ENCODE peak calls at places on chromosomes 11 and 22, in four cellular contexts. U is SK-N-SH, C is K562, Z is GM12878. E is an unnamed sample.

GRCh38 chr11:60919320-60919719 is 4.9 kb upstream of the TMEM132A start:
- DNase-seq in U (no peak), C (no peak), Z (no peak), E (no peak)

GRCh38 chr11:134564472-134565200 is 152.6 kb upstream of the B3GAT1 start:
- DNase-seq in U (no peak), C (no peak), Z (no peak), E (no peak)

GRCh38 chr11:106520146-106520912 is 442.9 kb downstream of the AASDHPPT start:
- DNase-seq in U (no peak), C (no peak), Z (no peak), E (no peak)

GRCh38 chr11:28730336-28730735 is 622.1 kb downstream of the METTL15 start:
- DNase-seq in U (no peak), C (no peak), Z (no peak), E (no peak)

GRCh38 chr11:79045018-79045787 is 395.6 kb downstream of the TENM4 start:
- DNase-seq in U (peak), C (no peak), Z (no peak), E (no peak)

GRCh38 chr11:69183613-69184012 is 27.9 kb downstream of the SMIM38 start:
- DNase-seq in U (no peak), C (no peak), Z (peak), E (no peak)

GRCh38 chr11:19713221-19714092 is 820 bp downstream of the NAV2 start:
- DNase-seq in U (peak), C (no peak), Z (no peak), E (peak)

GRCh38 chr11:109859325-109859724 is 233.9 kb upstream of the ZC3H12C start:
- DNase-seq in U (no peak), C (peak), Z (no peak), E (no peak)

GRCh38 chr22:40178417-40179409 is 988 bp downstream of the TNRC6B start:
- DNase-seq in U (peak), C (peak), Z (no peak), E (no peak)

GRCh38 chr11:64863381-64864060 is 14.9 kb downstream of the EHD1 start:
- DNase-seq in U (no peak), C (no peak), Z (no peak), E (no peak)

GRCh38 chr22:45064313-45065268 is 54.8 kb upstream of the PHF21B start:
- DNase-seq in U (no peak), C (peak), Z (peak), E (no peak)

GRCh38 chr22:37676691-37677627 is 1.5 kb downstream of the LGALS1 start:
- DNase-seq in U (peak), C (peak), Z (no peak), E (peak)

GRCh38 chr11:93921695-93922468 is 71.5 kb upstream of the VSTM5 start:
- DNase-seq in U (peak), C (peak), Z (peak), E (peak)

GRCh38 chr11:72643547-72643946 is 30.7 kb downstream of the PDE2A start:
- DNase-seq in U (no peak), C (no peak), Z (no peak), E (no peak)

GRCh38 chr11:87445002-87445401 is 407.3 kb downstream of the TMEM135 start:
- DNase-seq in U (no peak), C (no peak), Z (no peak), E (no peak)

GRCh38 chr11:227824-228223 is 8.3 kb downstream of the SIRT3 start:
- DNase-seq in U (no peak), C (no peak), Z (no peak), E (no peak)

GRCh38 chr11:19598876-19599275 is 113.8 kb upstream of the NAV2 start:
- DNase-seq in U (no peak), C (no peak), Z (no peak), E (no peak)

GRCh38 chr22:24803064-24803542 is 2.9 kb upstream of the SGSM1 start:
- DNase-seq in U (peak), C (peak), Z (no peak), E (peak)

GRCh38 chr11:114440121-114440860 is 1.0 kb downstream of the REXO2 start:
- DNase-seq in U (peak), C (no peak), Z (no peak), E (no peak)

GRCh38 chr22:39070186-39070585 is 6.9 kb upstream of the APOBEC3G start:
- DNase-seq in U (no peak), C (no peak), Z (no peak), E (no peak)

GRCh38 chr11:79348976-79349682 is 91.7 kb downstream of the TENM4 start:
- DNase-seq in U (no peak), C (no peak), Z (no peak), E (no peak)

GRCh38 chr11:8082391-8083087 is 1.5 kb downstream of the TUB start:
- DNase-seq in U (peak), C (no peak), Z (no peak), E (peak)

GRCh38 chr11:10622957-10623787 is 54.7 kb upstream of the LYVE1 start:
- DNase-seq in U (no peak), C (peak), Z (no peak), E (no peak)

GRCh38 chr22:46480396-46480795 is 57.0 kb downstream of the CELSR1 start:
- DNase-seq in U (no peak), C (no peak), Z (no peak), E (no peak)

GRCh38 chr11:19558189-19558986 is 154.2 kb upstream of the NAV2 start:
- DNase-seq in U (no peak), C (no peak), Z (no peak), E (no peak)

GRCh38 chr11:116167706-116168458 is 604.9 kb downstream of the BUD13 start:
- DNase-seq in U (no peak), C (no peak), Z (no peak), E (no peak)

GRCh38 chr11:126578426-126578825 is 222.9 kb downstream of the ST3GAL4 start:
- DNase-seq in U (no peak), C (no peak), Z (no peak), E (no peak)

GRCh38 chr11:102139081-102139498 is 28.8 kb downstream of the YAP1 start:
- DNase-seq in U (no peak), C (no peak), Z (no peak), E (no peak)

GRCh38 chr11:95888852-95889251 is 35.1 kb downstream of the MTMR2 start:
- DNase-seq in U (no peak), C (no peak), Z (no peak), E (no peak)

GRCh38 chr11:112346586-112346985 is 85.9 kb upstream of the PLET1 start:
- DNase-seq in U (no peak), C (no peak), Z (no peak), E (no peak)

GRCh38 chr11:2071748-2072385 is 67.3 kb downstream of the IGF2 start:
- DNase-seq in U (no peak), C (no peak), Z (no peak), E (no peak)

GRCh38 chr11:2074266-2074825 is 64.8 kb downstream of the IGF2 start:
- DNase-seq in U (no peak), C (peak), Z (no peak), E (peak)

GRCh38 chr11:2077061-2077802 is 62.0 kb downstream of the IGF2 start:
- DNase-seq in U (no peak), C (no peak), Z (no peak), E (no peak)

GRCh38 chr11:2076441-2076840 is 62.7 kb downstream of the IGF2 start:
- DNase-seq in U (no peak), C (no peak), Z (no peak), E (no peak)

GRCh38 chr11:2072551-2073261 is 66.5 kb downstream of the IGF2 start:
- DNase-seq in U (no peak), C (peak), Z (no peak), E (no peak)
- TF ChIP-seq USF1 in U (no peak), C (no peak), Z (no peak), E (no peak)

DNA sequence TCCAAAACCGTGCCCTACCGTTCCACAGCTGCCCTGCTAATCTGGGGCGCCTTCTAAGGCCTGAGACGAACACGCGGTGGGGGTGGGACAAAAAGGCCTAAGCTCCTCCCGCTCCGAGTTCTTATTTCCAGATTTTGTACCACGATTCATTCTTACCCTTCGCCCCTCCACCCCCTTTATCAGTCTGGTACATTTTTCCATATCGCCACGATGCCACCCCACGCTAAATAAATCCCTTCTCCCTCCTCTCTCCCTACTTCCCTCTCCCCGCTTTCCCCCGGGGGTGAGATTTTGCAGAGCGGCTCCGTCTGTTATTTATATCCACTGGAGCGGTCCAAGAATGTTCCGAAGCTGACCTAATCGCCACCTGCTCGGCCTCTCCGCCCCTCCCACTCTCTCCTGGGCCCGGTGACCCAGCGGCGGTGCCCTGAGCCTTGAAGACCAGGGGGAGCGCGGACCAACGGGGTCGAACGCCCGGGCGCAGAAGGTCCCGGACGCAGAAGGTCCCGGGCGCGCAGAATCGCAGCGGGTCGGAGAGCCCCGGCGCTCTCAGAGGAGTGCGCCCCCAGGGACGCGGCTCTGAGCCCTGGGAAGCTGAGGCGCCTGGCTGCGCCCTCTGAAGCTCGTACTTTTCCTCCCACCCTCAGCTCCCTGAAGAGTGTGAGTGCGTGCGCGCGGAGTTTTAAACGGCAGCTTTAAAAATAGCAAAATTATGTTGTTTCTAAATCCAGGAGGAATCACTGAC is 875 bp upstream of the PACSIN3 start:
- DNase-seq in U (peak), C (peak), Z (no peak), E (peak)
- TF ChIP-seq USF1 in U (no peak), C (no peak), Z (no peak), E (no peak)

GRCh38 chr11:45554230-45554967 is 111.0 kb downstream of the CHST1 start:
- DNase-seq in U (no peak), C (no peak), Z (no peak), E (no peak)

GRCh38 chr11:45553401-45553936 is 112.0 kb downstream of the CHST1 start:
- DNase-seq in U (no peak), C (no peak), Z (no peak), E (no peak)

GRCh38 chr11:45560935-45561330 is 104.5 kb downstream of the CHST1 start:
- DNase-seq in U (peak), C (no peak), Z (no peak), E (no peak)

GRCh38 chr11:45560153-45560934 is 105.1 kb downstream of the CHST1 start:
- DNase-seq in U (peak), C (no peak), Z (no peak), E (no peak)

DNA sequence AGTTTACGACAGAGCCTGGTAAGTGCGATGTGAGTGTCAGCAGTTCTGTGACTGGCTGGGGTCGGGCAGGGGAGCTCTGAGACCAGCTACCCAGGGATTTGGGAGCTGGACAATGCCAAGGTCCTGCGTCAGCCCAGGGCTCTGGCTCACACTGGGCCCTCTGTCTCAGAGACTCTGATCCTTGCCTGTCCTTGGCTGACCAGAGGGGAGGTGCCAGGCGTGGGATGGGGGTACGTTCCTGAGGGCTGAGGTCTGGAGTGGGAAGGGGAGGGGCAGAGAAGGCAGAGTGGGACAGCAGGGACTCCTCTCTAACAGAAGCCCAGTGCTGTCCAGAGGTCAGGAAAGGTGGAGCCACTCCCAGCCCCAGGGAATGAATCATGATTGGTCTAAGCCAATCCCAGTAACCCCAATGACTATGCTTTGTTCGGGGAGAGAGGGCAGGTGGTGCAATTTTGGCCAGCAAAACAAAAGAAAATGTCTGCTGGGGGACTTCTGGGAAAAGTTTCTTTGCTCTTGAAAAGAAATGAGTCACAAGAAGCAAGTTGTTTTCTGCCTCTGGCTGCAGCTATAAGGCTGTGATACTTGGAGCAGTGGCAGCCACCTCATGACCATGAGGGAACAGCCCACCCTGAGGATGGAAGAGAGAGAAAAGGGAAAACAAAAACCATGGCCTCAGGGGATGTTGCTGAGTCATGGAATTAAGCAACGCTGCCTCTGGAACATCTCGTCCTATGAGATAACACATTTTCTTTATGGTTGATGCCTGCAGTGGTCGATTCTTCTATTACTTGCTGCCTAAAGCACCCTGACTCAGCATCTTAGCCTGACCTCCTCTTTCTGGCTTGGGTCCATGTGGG is 108.3 kb downstream of the CHST1 start:
- DNase-seq in U (no peak), C (peak), Z (no peak), E (no peak)
- TF ChIP-seq USF1 in U (no peak), C (no peak), Z (no peak), E (no peak)

GRCh38 chr22:30717331-30717921 is 22.8 kb downstream of the OSBP2 start:
- DNase-seq in U (no peak), C (no peak), Z (no peak), E (no peak)

GRCh38 chr22:30720263-30720837 is 25.7 kb downstream of the OSBP2 start:
- DNase-seq in U (no peak), C (peak), Z (no peak), E (no peak)

GRCh38 chr22:30718938-30719337 is 24.3 kb downstream of the OSBP2 start:
- DNase-seq in U (no peak), C (no peak), Z (no peak), E (no peak)

GRCh38 chr22:30717952-30718351 is 23.3 kb downstream of the OSBP2 start:
- DNase-seq in U (no peak), C (no peak), Z (no peak), E (no peak)

GRCh38 chr22:30718491-30718890 is 23.8 kb downstream of the OSBP2 start:
- DNase-seq in U (peak), C (no peak), Z (no peak), E (no peak)
- TF ChIP-seq USF1 in U (no peak), C (no peak), Z (no peak), E (no peak)

DNA sequence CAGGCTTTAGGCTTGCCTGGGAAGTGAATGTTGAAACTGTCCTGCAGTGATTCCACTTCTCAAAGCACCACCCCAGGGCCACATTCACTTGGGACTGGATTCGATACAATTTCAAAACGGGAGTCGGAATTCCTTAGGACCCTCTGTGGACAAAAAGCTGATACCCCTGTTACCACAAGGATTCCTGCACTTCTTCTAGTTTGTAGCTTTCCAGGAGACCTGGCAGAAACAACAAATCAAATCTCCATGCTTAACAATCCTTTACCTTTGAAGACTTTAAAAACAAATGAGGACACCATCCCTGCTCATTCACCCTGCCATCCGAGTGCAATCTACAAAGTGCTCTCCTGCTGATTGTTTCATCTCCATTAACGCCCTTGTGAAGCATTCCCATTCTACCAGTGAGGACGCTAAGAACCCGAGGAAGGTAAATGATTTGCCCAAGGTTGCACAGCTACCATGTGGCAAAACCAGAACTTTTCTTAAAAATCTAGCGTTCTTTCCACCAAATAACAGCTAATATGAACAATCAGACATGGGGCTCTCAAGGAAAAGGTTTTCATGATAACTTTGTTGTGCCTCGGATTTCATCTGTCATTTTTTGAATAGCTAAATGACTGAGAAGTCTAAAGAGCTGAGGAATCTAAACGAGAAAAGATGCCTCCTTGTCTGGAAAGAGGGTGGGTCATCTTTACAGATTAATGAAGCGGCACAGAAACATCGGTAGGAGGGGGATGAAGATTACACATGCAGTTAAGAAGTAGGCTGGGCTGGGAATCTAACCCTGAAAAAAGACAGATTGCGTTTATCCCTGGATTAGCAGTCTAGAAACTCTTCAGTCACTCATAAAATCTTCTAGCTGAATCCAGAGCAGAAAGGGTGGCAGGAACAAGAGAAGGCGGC is 722 bp upstream of the MPZL2 start:
- DNase-seq in U (no peak), C (no peak), Z (no peak), E (no peak)
- TF ChIP-seq USF1 in U (no peak), C (no peak), Z (no peak), E (no peak)

DNA sequence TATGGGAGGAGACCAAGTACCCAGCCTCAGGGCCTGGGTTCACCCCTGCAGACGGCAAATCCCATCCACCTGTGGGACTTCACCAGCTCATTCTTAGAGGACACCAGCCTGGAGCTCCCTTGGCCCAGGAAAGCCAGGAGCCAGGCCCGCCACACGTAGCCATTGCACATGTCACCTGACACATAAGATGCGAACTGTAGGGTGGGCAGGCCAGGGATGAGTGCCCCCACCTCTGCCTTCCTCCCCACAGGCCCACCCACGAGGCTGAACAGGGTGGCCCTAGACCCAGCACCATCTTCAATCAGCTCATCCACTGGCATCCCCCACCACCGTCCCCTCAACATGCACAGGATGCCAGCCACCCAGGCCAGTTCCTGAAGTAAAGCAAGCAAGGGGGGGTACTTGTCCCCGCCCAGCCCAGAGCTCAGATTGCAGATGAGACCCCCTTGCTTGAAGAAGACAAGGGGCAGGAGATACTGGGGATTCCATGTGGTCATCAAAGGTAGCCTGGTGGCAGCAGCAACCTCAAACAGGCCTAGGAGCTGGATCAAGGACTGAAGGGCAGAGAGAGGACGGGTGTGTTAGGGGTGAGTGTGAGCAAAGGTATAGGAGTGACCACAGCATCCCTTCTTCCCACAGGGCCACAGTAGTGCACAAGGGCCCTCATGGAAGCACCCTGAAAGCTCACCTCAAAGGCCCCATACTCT is 45.6 kb downstream of the IGLL5 start:
- DNase-seq in U (no peak), C (no peak), Z (no peak), E (no peak)
- TF ChIP-seq USF1 in U (no peak), C (no peak), Z (no peak), E (no peak)

DNA sequence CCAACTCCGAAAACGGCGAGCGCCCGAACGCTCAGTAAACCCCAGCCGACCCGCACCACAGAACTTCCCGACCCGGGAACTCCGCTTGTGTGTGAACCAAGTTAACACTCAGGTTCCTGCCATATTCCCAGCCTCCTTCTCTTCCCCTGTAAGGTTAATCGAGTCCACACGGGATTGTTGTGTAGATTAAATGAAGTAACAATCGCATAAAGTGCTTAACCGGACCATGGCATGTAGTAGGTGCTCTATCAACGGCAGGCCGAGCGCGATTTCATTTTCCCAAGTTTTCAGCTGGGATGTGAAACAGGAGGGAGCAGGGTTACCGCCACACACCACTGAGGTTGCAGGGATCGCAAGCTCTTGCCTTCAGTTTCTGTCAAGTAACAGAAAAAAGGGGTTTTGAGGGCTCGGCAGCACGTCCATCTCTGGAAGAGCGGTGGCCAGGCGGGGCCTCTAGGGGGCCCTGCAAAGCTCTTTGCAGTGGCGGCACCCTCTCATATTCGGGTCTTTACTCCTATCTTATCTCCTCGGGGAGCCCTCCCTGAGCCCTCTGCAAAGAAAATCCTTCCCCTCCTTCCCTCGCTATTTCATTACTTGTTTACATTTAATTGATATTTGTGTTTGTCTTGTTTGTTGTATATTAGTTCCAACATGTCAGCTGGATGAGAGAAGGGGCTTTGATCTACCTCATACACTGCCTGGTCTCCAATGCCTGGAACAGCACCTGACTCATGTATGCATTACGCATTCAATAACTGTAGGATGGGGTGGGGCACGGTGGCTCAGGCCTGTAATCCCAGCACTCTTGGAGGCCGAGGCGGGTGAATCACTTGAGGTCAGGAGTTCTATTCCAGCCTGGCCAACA is 792 bp upstream of the PLEKHA7 start:
- DNase-seq in U (peak), C (peak), Z (no peak), E (peak)
- TF ChIP-seq USF1 in U (no peak), C (no peak), Z (no peak), E (no peak)

E was measured in WTC11.